ENCODE peak calls at places on chromosomes 3 and 15, in seven cellular contexts. M is adrenal gland, N is uterus, E is heart left ventricle, C is hepatocyte, Q is vagina, O is esophagus muscularis mucosa. K is an unnamed sample.
A peak's percentile ranks its signal among the peaks of the same experiment; 100 is the strongest.

GRCh38 chr15:71115567-71116351 is 488 bp downstream of the THSD4 start:
- DNase-seq in M (peak; percentile 38), N (peak; percentile 57), E (peak; percentile 60), C (peak; percentile 65), Q (no peak), O (no peak), K (no peak)

GRCh38 chr15:67510597-67511225 is 10.2 kb upstream of the C15orf61 start:
- DNase-seq in M (no peak), N (no peak), E (no peak), C (no peak), Q (no peak), O (no peak), K (no peak)

GRCh38 chr3:94070341-94070911 is 7.6 kb downstream of the NSUN3 start:
- DNase-seq in M (no peak), N (no peak), E (no peak), C (no peak), Q (no peak), O (no peak), K (no peak)

GRCh38 chr3:127588675-127589577 is 1.6 kb downstream of the TPRA1 start:
- DNase-seq in M (no peak), N (no peak), E (no peak), C (peak; percentile 79), Q (no peak), O (no peak), K (no peak)

GRCh38 chr3:99534951-99535704 is 103.3 kb upstream of the COL8A1 start:
- DNase-seq in M (no peak), N (no peak), E (no peak), C (peak; percentile 21), Q (no peak), O (no peak), K (no peak)

GRCh38 chr3:12343091-12343494 is 54.2 kb downstream of the PPARG start:
- DNase-seq in M (no peak), N (no peak), E (no peak), C (no peak), Q (no peak), O (no peak), K (no peak)

GRCh38 chr3:169613053-169613803 is 50.3 kb downstream of the MECOM start:
- DNase-seq in M (no peak), N (no peak), E (no peak), C (no peak), Q (no peak), O (no peak), K (no peak)

GRCh38 chr3:154888386-154888785 is 191.7 kb upstream of the MME start:
- DNase-seq in M (no peak), N (no peak), E (no peak), C (no peak), Q (no peak), O (no peak), K (no peak)

GRCh38 chr15:67803299-67803698 is 22.0 kb upstream of the SKOR1 start:
- DNase-seq in M (no peak), N (no peak), E (no peak), C (no peak), Q (no peak), O (no peak), K (no peak)

GRCh38 chr3:100169186-100169585 is 54.9 kb upstream of the FILIP1L start:
- DNase-seq in M (no peak), N (no peak), E (peak; percentile 72), C (no peak), Q (no peak), O (no peak), K (no peak)

GRCh38 chr3:11498646-11499045 is 145.1 kb downstream of the VGLL4 start:
- DNase-seq in M (peak; percentile 78), N (no peak), E (peak; percentile 81), C (peak; percentile 31), Q (no peak), O (no peak), K (no peak)

GRCh38 chr3:108012304-108012703 is 78.5 kb downstream of the CD47 start:
- DNase-seq in M (no peak), N (no peak), E (no peak), C (no peak), Q (no peak), O (no peak), K (no peak)
- H3K4me1 ChIP-seq in M (no peaks in the 10 kb centered on the region), N (no peaks in the 10 kb centered on the region), E (peaks cover 11% of the 10 kb centered on the region), C (no peaks in the 10 kb centered on the region), Q (peaks cover under 1% of the 10 kb centered on the region), O (no peaks in the 10 kb centered on the region), K (peaks cover 1% of the 10 kb centered on the region)

DNA sequence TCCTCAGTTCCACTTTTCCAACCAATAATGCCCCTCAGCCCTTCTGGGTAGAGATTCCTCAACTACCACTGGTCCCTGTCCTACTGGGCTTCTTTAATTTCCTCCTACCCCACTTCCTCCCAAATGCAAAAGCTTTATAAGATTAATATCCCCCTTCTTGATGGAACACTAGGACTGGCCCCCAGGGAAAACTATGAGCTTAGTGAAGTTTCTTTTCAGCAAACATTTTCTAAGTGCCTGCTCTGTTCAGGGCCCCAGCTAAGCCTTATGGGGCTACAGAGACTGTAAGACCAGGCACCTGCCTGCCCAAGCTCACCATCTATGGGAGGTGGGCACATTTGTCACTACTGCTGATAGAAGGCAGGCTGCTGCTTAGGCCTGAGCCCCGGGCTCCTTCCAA is 79.4 kb downstream of the RPLP1 start:
- DNase-seq in M (no peak), N (no peak), E (no peak), C (no peak), Q (no peak), O (no peak), K (no peak)
- H3K4me3 ChIP-seq in M (no peak overlapping the region), N (no peak overlapping the region), E (no peak overlapping the region), C (no peak overlapping the region), Q (no peak overlapping the region), O (no peak overlapping the region), K (no peak overlapping the region)

GRCh38 chr15:45521596-45522167 is 873 bp downstream of the SLC30A4 start:
- DNase-seq in M (no peak), N (no peak), E (no peak), C (peak; percentile 65), Q (no peak), O (no peak), K (no peak)
- H3K27ac ChIP-seq in M (peak overlapping the region; percentile 72), N (peak overlapping the region; percentile 94), E (peak overlapping the region; percentile 89), C (peak overlapping the region; percentile 70), Q (peak overlapping the region; percentile 93), O (peak overlapping the region; percentile 90), K (no peak overlapping the region)

GRCh38 chr3:46925585-46925934 is 48.0 kb downstream of the PTH1R start:
- DNase-seq in M (peak; percentile 90), N (no peak), E (peak; percentile 88), C (no peak), Q (no peak), O (no peak), K (no peak)
- H3K4me1 ChIP-seq in M (peaks cover 37% of the 10 kb centered on the region), N (peaks cover 6% of the 10 kb centered on the region), E (peaks cover 68% of the 10 kb centered on the region), C (peaks cover 10% of the 10 kb centered on the region), Q (peaks cover 72% of the 10 kb centered on the region), O (peaks cover 70% of the 10 kb centered on the region), K (no peaks in the 10 kb centered on the region)

GRCh38 chr3:124157000-124157712 is 165.2 kb upstream of the ROPN1 start:
- DNase-seq in M (no peak), N (no peak), E (no peak), C (no peak), Q (no peak), O (no peak), K (no peak)
- H3K4me3 ChIP-seq in M (no peak overlapping the region), N (no peak overlapping the region), E (no peak overlapping the region), C (no peak overlapping the region), Q (no peak overlapping the region), O (no peak overlapping the region), K (no peak overlapping the region)

GRCh38 chr3:66592927-66593625 is 92.3 kb upstream of the LRIG1 start:
- DNase-seq in M (no peak), N (no peak), E (no peak), C (peak; percentile 20), Q (no peak), O (no peak), K (no peak)
- H3K27ac ChIP-seq in M (no peak overlapping the region), N (no peak overlapping the region), E (no peak overlapping the region), C (no peak overlapping the region), Q (no peak overlapping the region), O (no peak overlapping the region), K (no peak overlapping the region)

DNA sequence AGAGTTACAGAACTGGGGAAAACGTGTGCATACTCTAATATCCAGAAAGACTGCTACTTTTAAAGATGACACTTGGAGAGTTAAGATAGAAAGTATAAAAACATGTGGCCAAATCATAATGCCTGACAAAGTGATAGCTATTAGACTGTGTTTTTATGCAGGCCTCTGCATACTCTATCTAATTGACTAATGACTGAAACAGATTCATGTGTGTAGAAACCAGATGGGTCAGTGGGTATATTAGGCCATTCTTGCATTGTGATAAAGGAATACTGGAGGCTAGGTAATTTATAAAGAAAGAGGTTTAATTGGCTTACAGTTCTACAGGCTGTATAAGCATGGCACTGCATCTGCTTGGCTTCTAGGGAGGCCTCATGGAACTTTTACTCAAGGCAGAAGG is 71.5 kb downstream of the PPM1L start:
- DNase-seq in M (no peak), N (no peak), E (no peak), C (no peak), Q (no peak), O (no peak), K (no peak)
- H3K4me1 ChIP-seq in M (no peaks in the 10 kb centered on the region), N (no peaks in the 10 kb centered on the region), E (no peaks in the 10 kb centered on the region), C (no peaks in the 10 kb centered on the region), Q (no peaks in the 10 kb centered on the region), O (peaks cover 7% of the 10 kb centered on the region), K (peaks cover 2% of the 10 kb centered on the region)

DNA sequence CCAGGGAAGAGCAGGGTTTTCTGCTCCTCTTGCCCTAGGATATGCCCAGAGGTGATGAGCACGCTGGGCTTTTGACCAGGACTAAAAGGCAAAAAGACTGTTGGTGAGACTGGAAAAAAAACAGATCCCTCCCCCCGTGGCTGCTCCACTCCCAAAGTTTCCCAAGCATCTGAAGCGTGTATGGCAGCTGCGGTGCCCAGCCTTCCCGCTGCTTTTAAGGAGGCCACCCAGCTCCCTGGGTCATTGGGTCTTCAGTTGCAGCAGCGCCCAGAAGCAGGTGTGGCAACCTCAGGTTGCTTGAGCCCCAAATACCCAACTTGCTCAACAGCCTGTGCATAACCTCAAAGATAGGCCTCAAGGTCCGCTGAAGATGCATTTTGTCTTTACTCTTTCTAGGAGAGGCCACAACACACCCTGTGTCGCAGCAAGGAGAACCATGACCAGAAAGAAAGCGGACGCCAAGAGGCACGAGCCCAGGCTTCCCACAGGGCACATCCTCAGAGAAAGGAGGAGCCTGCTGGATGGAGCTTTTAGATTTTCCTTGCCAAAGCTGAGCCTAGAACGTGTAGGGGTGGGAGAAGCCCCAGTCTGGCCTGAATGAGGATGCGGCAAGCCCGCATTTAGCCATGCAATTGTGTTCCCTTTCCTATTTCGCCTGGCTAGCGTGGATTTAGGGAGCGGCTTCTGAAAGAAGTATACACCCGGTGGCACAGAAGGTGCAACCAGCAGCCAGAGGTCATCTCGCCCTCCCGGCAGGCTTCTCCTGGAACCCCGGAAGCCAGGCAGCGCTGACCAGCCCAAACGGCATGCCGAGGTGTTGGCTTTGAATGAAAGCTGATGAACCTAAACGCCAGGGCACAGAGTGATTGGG is 1.9 kb downstream of the SRGAP3 start:
- DNase-seq in M (no peak), N (no peak), E (no peak), C (no peak), Q (no peak), O (no peak), K (no peak)
- H3K4me3 ChIP-seq in M (no peak overlapping the region), N (peak overlapping the region; percentile 40), E (no peak overlapping the region), C (no peak overlapping the region), Q (peak overlapping the region; percentile 52), O (peak overlapping the region; percentile 50), K (no peak overlapping the region)

GRCh38 chr3:111615880-111616279 is 20.7 kb upstream of the ZBED2 start:
- DNase-seq in M (no peak), N (no peak), E (no peak), C (no peak), Q (no peak), O (no peak), K (no peak)
- H3K27ac ChIP-seq in M (no peak overlapping the region), N (no peak overlapping the region), E (no peak overlapping the region), C (no peak overlapping the region), Q (no peak overlapping the region), O (no peak overlapping the region), K (no peak overlapping the region)